ENCODE peak calls at places on chromosomes 13 and 19, in seven cellular contexts. One of them, this sample, is unnamed.

GRCh38 chr13:26628706-26629105 is 71.2 kb downstream of the WASF3 start:
- DNase-seq in GM12865: peak; percentile 13
- DNase-seq in lower leg skin: no peak
- DNase-seq in choroid plexus epithelial cell: peak; percentile 76
- DNase-seq in AG10803: peak; percentile 54
- DNase-seq in MCF 10A: peak; percentile 24
- DNase-seq in SK-N-SH: no peak
- DNase-seq in this sample: no peak

GRCh38 chr19:17079710-17080440 is 4.3 kb downstream of the MYO9B start:
- DNase-seq in SK-N-SH: peak; percentile 83
- DNase-seq in GM12865: peak; percentile 97
- DNase-seq in AG10803: peak; percentile 98
- DNase-seq in lower leg skin: peak; percentile 77
- DNase-seq in MCF 10A: peak; percentile 96
- DNase-seq in choroid plexus epithelial cell: peak; percentile 98
- DNase-seq in this sample: peak; percentile 87

GRCh38 chr19:43624933-43625332 is 5.5 kb upstream of the ZNF428 start:
- DNase-seq in GM12865: peak; percentile 82
- DNase-seq in AG10803: no peak
- DNase-seq in SK-N-SH: no peak
- DNase-seq in choroid plexus epithelial cell: peak; percentile 43
- DNase-seq in lower leg skin: peak; percentile 69
- DNase-seq in MCF 10A: peak; percentile 23
- DNase-seq in this sample: peak; percentile 97

GRCh38 chr13:32409561-32410440 is 18.1 kb downstream of the N4BP2L1 start:
- DNase-seq in lower leg skin: no peak
- DNase-seq in MCF 10A: no peak
- DNase-seq in choroid plexus epithelial cell: peak; percentile 85
- DNase-seq in AG10803: peak; percentile 66
- DNase-seq in GM12865: no peak
- DNase-seq in SK-N-SH: no peak
- DNase-seq in this sample: no peak

GRCh38 chr19:4589579-4590410 is 30.3 kb upstream of the SEMA6B start:
- DNase-seq in choroid plexus epithelial cell: no peak
- DNase-seq in SK-N-SH: peak; percentile 74
- DNase-seq in lower leg skin: no peak
- DNase-seq in GM12865: peak; percentile 46
- DNase-seq in AG10803: no peak
- DNase-seq in MCF 10A: no peak
- DNase-seq in this sample: peak; percentile 52

GRCh38 chr13:109816979-109817275 is 30.5 kb upstream of the IRS2 start:
- DNase-seq in MCF 10A: no peak
- DNase-seq in SK-N-SH: no peak
- DNase-seq in choroid plexus epithelial cell: peak; percentile 36
- DNase-seq in GM12865: no peak
- DNase-seq in lower leg skin: no peak
- DNase-seq in AG10803: peak; percentile 67
- DNase-seq in this sample: no peak

GRCh38 chr13:72521965-72522661 is 205.3 kb downstream of the MZT1 start:
- DNase-seq in GM12865: no peak
- DNase-seq in AG10803: no peak
- DNase-seq in SK-N-SH: peak; percentile 46
- DNase-seq in lower leg skin: no peak
- DNase-seq in choroid plexus epithelial cell: no peak
- DNase-seq in MCF 10A: no peak
- DNase-seq in this sample: no peak

GRCh38 chr13:48636550-48636949 is 17.2 kb upstream of the CYSLTR2 start:
- DNase-seq in AG10803: peak; percentile 44
- DNase-seq in choroid plexus epithelial cell: peak; percentile 98
- DNase-seq in SK-N-SH: no peak
- DNase-seq in lower leg skin: no peak
- DNase-seq in MCF 10A: no peak
- DNase-seq in GM12865: no peak
- DNase-seq in this sample: no peak

GRCh38 chr13:46570273-46570672 is 17.3 kb downstream of the LRCH1 start:
- DNase-seq in lower leg skin: no peak
- DNase-seq in SK-N-SH: no peak
- DNase-seq in choroid plexus epithelial cell: no peak
- DNase-seq in AG10803: no peak
- DNase-seq in MCF 10A: no peak
- DNase-seq in GM12865: no peak
- DNase-seq in this sample: no peak

GRCh38 chr13:109945206-109945960 is 159.0 kb upstream of the IRS2 start:
- DNase-seq in MCF 10A: peak; percentile 54
- DNase-seq in SK-N-SH: no peak
- DNase-seq in GM12865: no peak
- DNase-seq in AG10803: peak; percentile 92
- DNase-seq in choroid plexus epithelial cell: peak; percentile 85
- DNase-seq in lower leg skin: no peak
- DNase-seq in this sample: no peak

GRCh38 chr13:27806744-27807387 is 14.6 kb downstream of the GSX1 start:
- DNase-seq in AG10803: no peak
- DNase-seq in MCF 10A: no peak
- DNase-seq in choroid plexus epithelial cell: no peak
- DNase-seq in lower leg skin: no peak
- DNase-seq in SK-N-SH: no peak
- DNase-seq in GM12865: no peak
- DNase-seq in this sample: no peak

GRCh38 chr19:34126966-34127365 is 45.3 kb upstream of the LSM14A start:
- DNase-seq in choroid plexus epithelial cell: no peak
- DNase-seq in GM12865: no peak
- DNase-seq in MCF 10A: no peak
- DNase-seq in lower leg skin: no peak
- DNase-seq in SK-N-SH: peak; percentile 22
- DNase-seq in AG10803: no peak
- DNase-seq in this sample: no peak

GRCh38 chr19:34118879-34119748 is 53.2 kb upstream of the LSM14A start:
- DNase-seq in SK-N-SH: no peak
- DNase-seq in lower leg skin: no peak
- DNase-seq in GM12865: no peak
- DNase-seq in choroid plexus epithelial cell: no peak
- DNase-seq in AG10803: no peak
- DNase-seq in MCF 10A: no peak
- DNase-seq in this sample: no peak

GRCh38 chr19:34124828-34125227 is 47.5 kb upstream of the LSM14A start:
- DNase-seq in choroid plexus epithelial cell: no peak
- DNase-seq in MCF 10A: no peak
- DNase-seq in SK-N-SH: peak; percentile 24
- DNase-seq in GM12865: no peak
- DNase-seq in AG10803: no peak
- DNase-seq in lower leg skin: no peak
- DNase-seq in this sample: no peak

GRCh38 chr19:34120846-34121639 is 51.3 kb upstream of the LSM14A start:
- DNase-seq in choroid plexus epithelial cell: peak; percentile 79
- DNase-seq in lower leg skin: no peak
- DNase-seq in MCF 10A: peak; percentile 66
- DNase-seq in GM12865: peak; percentile 60
- DNase-seq in SK-N-SH: peak; percentile 65
- DNase-seq in AG10803: peak; percentile 50
- DNase-seq in this sample: peak; percentile 77
- TF ChIP-seq CTCF in choroid plexus epithelial cell: peak; percentile 97
- TF ChIP-seq CTCF in lower leg skin: no peak
- TF ChIP-seq CTCF in MCF 10A: peak; percentile 75
- TF ChIP-seq CTCF in GM12865: peak; percentile 76
- TF ChIP-seq CTCF in SK-N-SH: peak; percentile 70
- TF ChIP-seq CTCF in AG10803: peak; percentile 88
- TF ChIP-seq CTCF in this sample: peak; percentile 78

GRCh38 chr19:39679056-39679790 is 23.5 kb downstream of the LGALS16 start:
- DNase-seq in choroid plexus epithelial cell: no peak
- DNase-seq in AG10803: no peak
- DNase-seq in lower leg skin: no peak
- DNase-seq in SK-N-SH: no peak
- DNase-seq in GM12865: peak; percentile 93
- DNase-seq in MCF 10A: no peak
- DNase-seq in this sample: peak; percentile 63

GRCh38 chr19:39676004-39676403 is 20.3 kb downstream of the LGALS16 start:
- DNase-seq in choroid plexus epithelial cell: no peak
- DNase-seq in MCF 10A: no peak
- DNase-seq in SK-N-SH: no peak
- DNase-seq in GM12865: peak; percentile 83
- DNase-seq in lower leg skin: no peak
- DNase-seq in AG10803: no peak
- DNase-seq in this sample: peak; percentile 34

GRCh38 chr19:39680593-39680992 is 23.7 kb upstream of the LGALS14 start:
- DNase-seq in AG10803: no peak
- DNase-seq in SK-N-SH: no peak
- DNase-seq in GM12865: peak; percentile 46
- DNase-seq in choroid plexus epithelial cell: no peak
- DNase-seq in lower leg skin: no peak
- DNase-seq in MCF 10A: no peak
- DNase-seq in this sample: no peak

GRCh38 chr19:39679791-39680168 is 24.1 kb downstream of the LGALS16 start:
- DNase-seq in GM12865: peak; percentile 77
- DNase-seq in AG10803: no peak
- DNase-seq in choroid plexus epithelial cell: no peak
- DNase-seq in MCF 10A: no peak
- DNase-seq in lower leg skin: no peak
- DNase-seq in SK-N-SH: no peak
- DNase-seq in this sample: peak; percentile 47

DNA sequence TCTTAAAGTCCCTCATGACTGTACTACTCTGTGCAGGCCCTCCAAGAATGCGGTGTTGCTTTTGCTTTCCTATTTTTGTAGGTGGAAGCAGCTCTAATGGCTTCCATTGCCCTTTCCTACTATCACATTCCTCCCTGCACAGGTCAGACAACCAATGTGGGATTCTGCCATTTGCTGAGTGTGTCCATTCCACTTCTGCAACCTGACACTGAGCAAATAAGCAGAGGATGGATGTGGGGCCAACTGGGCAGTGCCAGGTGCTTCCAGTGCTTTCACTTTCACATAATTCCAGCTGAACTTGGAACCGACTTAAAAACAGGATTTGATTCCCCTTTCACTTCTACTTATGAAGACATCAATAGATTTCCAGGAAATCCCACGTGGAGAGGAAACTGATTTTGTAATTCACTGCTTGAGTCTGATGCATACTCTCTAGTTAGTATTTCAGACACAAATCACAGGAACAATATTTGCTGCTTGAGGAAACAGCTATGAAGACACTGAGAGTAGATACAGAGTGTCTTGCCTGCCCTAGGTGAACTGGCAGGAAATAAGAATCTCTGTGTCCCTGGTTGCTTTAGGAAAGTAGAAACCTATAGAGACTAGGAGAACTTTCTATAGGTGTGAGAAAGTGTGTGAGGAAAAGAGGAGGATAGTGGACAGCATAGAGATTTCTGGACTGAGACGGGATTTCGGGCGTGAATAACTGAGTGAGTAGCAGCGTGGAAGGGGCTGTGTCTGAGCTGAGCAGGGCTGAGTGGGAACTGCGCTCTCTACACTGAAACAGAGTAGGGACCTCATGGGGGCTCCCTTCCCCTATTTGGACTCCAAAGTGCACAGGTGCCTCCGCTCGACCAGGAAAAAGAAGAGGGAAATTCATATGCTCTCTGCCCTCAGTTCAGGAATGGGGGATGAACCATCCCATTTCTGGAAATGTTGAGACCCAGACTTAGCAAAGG is 22.5 kb downstream of the LGALS16 start:
- DNase-seq in lower leg skin: no peak
- DNase-seq in MCF 10A: peak; percentile 35
- DNase-seq in choroid plexus epithelial cell: peak; percentile 25
- DNase-seq in AG10803: no peak
- DNase-seq in GM12865: peak; percentile 53
- DNase-seq in SK-N-SH: no peak
- DNase-seq in this sample: no peak
- TF ChIP-seq CTCF in lower leg skin: no peak
- TF ChIP-seq CTCF in MCF 10A: no peak
- TF ChIP-seq CTCF in choroid plexus epithelial cell: no peak
- TF ChIP-seq CTCF in AG10803: no peak
- TF ChIP-seq CTCF in GM12865: no peak
- TF ChIP-seq CTCF in SK-N-SH: no peak
- TF ChIP-seq CTCF in this sample: no peak

GRCh38 chr19:6475321-6476108 is 6.1 kb downstream of the DENND1C start:
- DNase-seq in SK-N-SH: peak; percentile 62
- DNase-seq in AG10803: no peak
- DNase-seq in choroid plexus epithelial cell: no peak
- DNase-seq in lower leg skin: no peak
- DNase-seq in GM12865: no peak
- DNase-seq in MCF 10A: no peak
- DNase-seq in this sample: no peak

GRCh38 chr19:6473652-6474051 is 7.9 kb downstream of the DENND1C start:
- DNase-seq in SK-N-SH: no peak
- DNase-seq in lower leg skin: no peak
- DNase-seq in MCF 10A: no peak
- DNase-seq in GM12865: no peak
- DNase-seq in choroid plexus epithelial cell: no peak
- DNase-seq in AG10803: no peak
- DNase-seq in this sample: no peak

GRCh38 chr19:6476896-6477431 is 4.6 kb downstream of the DENND1C start:
- DNase-seq in lower leg skin: no peak
- DNase-seq in choroid plexus epithelial cell: no peak
- DNase-seq in MCF 10A: no peak
- DNase-seq in AG10803: no peak
- DNase-seq in GM12865: no peak
- DNase-seq in SK-N-SH: no peak
- DNase-seq in this sample: no peak

GRCh38 chr19:6478815-6479214 is 2.8 kb downstream of the DENND1C start:
- DNase-seq in MCF 10A: no peak
- DNase-seq in SK-N-SH: no peak
- DNase-seq in AG10803: no peak
- DNase-seq in choroid plexus epithelial cell: no peak
- DNase-seq in lower leg skin: no peak
- DNase-seq in GM12865: no peak
- DNase-seq in this sample: no peak

DNA sequence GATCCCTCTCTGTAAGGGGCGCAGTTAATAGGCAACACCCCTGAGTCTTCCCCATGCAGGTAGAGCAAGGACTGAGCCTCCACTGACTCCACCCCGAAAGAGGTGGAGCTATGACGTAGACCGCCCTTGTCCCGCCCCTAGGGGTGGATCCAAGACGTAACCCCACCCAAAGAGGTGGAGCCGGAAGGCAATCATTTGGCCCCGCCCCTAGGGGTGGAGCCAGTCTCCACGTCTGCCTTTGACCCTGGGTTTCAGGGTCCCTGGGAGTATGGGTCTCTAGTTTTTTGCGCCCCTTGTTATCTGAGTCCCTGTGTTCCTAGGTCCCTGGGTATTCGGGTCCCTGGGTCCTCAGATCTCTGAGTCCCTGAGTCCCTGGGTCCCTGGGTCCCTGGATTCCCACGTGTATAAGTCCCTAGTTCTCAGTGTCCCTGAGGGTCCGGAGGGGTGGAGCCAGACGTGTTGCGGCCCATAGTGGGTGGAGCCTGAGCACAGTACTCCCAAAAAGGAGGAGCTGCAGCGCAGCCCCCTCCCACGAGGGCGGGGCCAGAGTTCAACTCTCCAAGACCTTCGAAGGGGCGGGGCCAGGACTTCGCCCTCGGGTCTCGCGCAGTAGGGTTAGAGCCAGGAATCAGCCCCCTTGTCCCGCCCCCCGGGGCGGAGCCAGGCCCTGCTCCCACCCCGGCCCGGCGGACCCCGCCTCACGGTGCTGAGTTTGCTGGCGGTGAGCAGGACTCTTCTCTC is 5.3 kb downstream of the DENND1C start:
- DNase-seq in lower leg skin: peak; percentile 47
- DNase-seq in choroid plexus epithelial cell: peak; percentile 60
- DNase-seq in MCF 10A: peak; percentile 59
- DNase-seq in AG10803: peak; percentile 12
- DNase-seq in GM12865: peak; percentile 78
- DNase-seq in SK-N-SH: peak; percentile 96
- DNase-seq in this sample: peak; percentile 77
- TF ChIP-seq CTCF in lower leg skin: no peak
- TF ChIP-seq CTCF in choroid plexus epithelial cell: no peak
- TF ChIP-seq CTCF in MCF 10A: no peak
- TF ChIP-seq CTCF in AG10803: no peak
- TF ChIP-seq CTCF in GM12865: no peak
- TF ChIP-seq CTCF in SK-N-SH: no peak
- TF ChIP-seq CTCF in this sample: no peak

GRCh38 chr19:48308695-48309586 is 16.4 kb upstream of the EMP3 start:
- DNase-seq in MCF 10A: no peak
- DNase-seq in lower leg skin: no peak
- DNase-seq in SK-N-SH: no peak
- DNase-seq in GM12865: peak; percentile 38
- DNase-seq in AG10803: no peak
- DNase-seq in choroid plexus epithelial cell: peak; percentile 84
- DNase-seq in this sample: no peak
- TF ChIP-seq CTCF in MCF 10A: no peak
- TF ChIP-seq CTCF in lower leg skin: no peak
- TF ChIP-seq CTCF in SK-N-SH: no peak
- TF ChIP-seq CTCF in GM12865: no peak
- TF ChIP-seq CTCF in AG10803: peak; percentile 33
- TF ChIP-seq CTCF in choroid plexus epithelial cell: peak; percentile 79
- TF ChIP-seq CTCF in this sample: no peak